ENCODE peak calls at places on chromosomes 7 and 10, in eight cellular contexts. O is hepatic stellate cell; A is NCI-H69; G is frontal cortex; M is endothelial cell of umbilical vein; Q is CD4-positive, alpha-beta memory T cell; H is NCI-H2107; X is C1 segment of cervical spinal cord. F is an unnamed sample.

GRCh38 chr10:34998940-34999339 is 91.2 kb downstream of the CUL2 start:
- DNase-seq in Q (no peak), G (no peak), O (no peak), A (no peak), X (no peak), H (no peak), M (no peak), F (no peak)

GRCh38 chr7:132656846-132657776 is 80.8 kb upstream of the PLXNA4 start:
- DNase-seq in H (no peak), M (peak; percentile 24), O (no peak), A (peak; percentile 37), Q (no peak), X (no peak), G (no peak), F (peak; percentile 22)

GRCh38 chr10:101778151-101778780 is 2.4 kb upstream of the FGF8 start:
- DNase-seq in Q (no peak), H (no peak), G (no peak), A (no peak), O (no peak), M (no peak), X (no peak), F (no peak)

GRCh38 chr7:133477786-133478185 is 224.9 kb downstream of the EXOC4 start:
- DNase-seq in G (no peak), X (no peak), Q (no peak), A (peak; percentile 58), H (no peak), M (no peak), O (no peak), F (no peak)

GRCh38 chr10:11403116-11403515 is 208.3 kb downstream of the USP6NL start:
- DNase-seq in G (no peak), A (no peak), H (no peak), M (no peak), Q (peak; percentile 84), O (no peak), X (no peak), F (no peak)

GRCh38 chr7:157278791-157279678 is 57.8 kb upstream of the DNAJB6 start:
- DNase-seq in G (peak; percentile 60), O (peak; percentile 71), H (no peak), X (no peak), A (no peak), M (no peak), Q (no peak), F (no peak)

GRCh38 chr7:16034353-16034752 is 347.9 kb upstream of the MEOX2 start:
- DNase-seq in G (no peak), M (peak; percentile 4), X (no peak), A (no peak), Q (no peak), H (no peak), O (no peak), F (peak; percentile 54)

GRCh38 chr7:67484244-67484751 is 487.7 kb downstream of the TYW1 start:
- DNase-seq in X (peak; percentile 25), G (peak; percentile 57), Q (no peak), M (peak; percentile 10), H (peak; percentile 33), A (peak; percentile 85), O (peak; percentile 49), F (peak; percentile 62)

GRCh38 chr7:150520145-150520544 is 5.5 kb downstream of the GIMAP7 start:
- DNase-seq in A (no peak), G (no peak), M (no peak), X (no peak), O (no peak), Q (no peak), H (no peak), F (no peak)

GRCh38 chr7:47795631-47796030 is 152.6 kb downstream of the PKD1L1 start:
- DNase-seq in A (no peak), G (no peak), O (peak; percentile 71), Q (no peak), H (no peak), X (no peak), M (no peak), F (no peak)

GRCh38 chr10:44047361-44047760 is 337.5 kb downstream of the CXCL12 start:
- DNase-seq in A (no peak), H (no peak), O (no peak), M (peak; percentile 23), X (no peak), Q (no peak), G (no peak), F (peak; percentile 43)

GRCh38 chr7:5222861-5223411 is 32.9 kb downstream of the WIPI2 start:
- DNase-seq in H (peak; percentile 46), G (no peak), Q (no peak), M (no peak), A (no peak), O (no peak), X (no peak), F (no peak)

GRCh38 chr10:98611432-98611831 is 164.7 kb upstream of the HPS1 start:
- DNase-seq in G (no peak), H (no peak), X (no peak), M (no peak), A (no peak), O (no peak), Q (no peak), F (no peak)

F was measured in lung microvascular endothelial cell.